ENCODE peak calls at places on chromosomes 11 and 22, in seven cellular contexts. W, E, B, T, Y, H and D are unnamed samples. For H3K27me3, the result is how much of the 10 kb centered on the place peaks cover.

GRCh38 chr11:121741954-121742361 is 289.2 kb upstream of the SORL1-AS1 start:
- DNase-seq in W (peak), E (no peak), B (no peak), T (no peak), Y (peak), H (no peak), D (no peak)

GRCh38 chr22:18085188-18085587 is 7.4 kb downstream of the PEX26 start:
- DNase-seq in W (no peak), E (no peak), B (no peak), T (no peak), Y (no peak), H (no peak), D (no peak)

GRCh38 chr22:19782533-19782932 is 22.0 kb downstream of the TBX1 start:
- DNase-seq in W (no peak), E (no peak), B (no peak), T (no peak), Y (no peak), H (no peak), D (no peak)

GRCh38 chr22:23478175-23478574 is 101.9 kb downstream of the IGLL1 start:
- DNase-seq in W (peak), E (no peak), B (no peak), T (no peak), Y (no peak), H (no peak), D (no peak)

GRCh38 chr11:134181707-134182106 is 42.1 kb downstream of the NCAPD3 start:
- DNase-seq in W (no peak), E (no peak), B (no peak), T (no peak), Y (no peak), H (no peak), D (peak)

GRCh38 chr11:127052420-127052819 is 51.9 kb upstream of the KIRREL3 start:
- DNase-seq in W (no peak), E (no peak), B (no peak), T (no peak), Y (no peak), H (peak), D (no peak)

GRCh38 chr11:124586247-124586860 is 16.6 kb downstream of the OR8A1 start:
- DNase-seq in W (peak), E (peak), B (peak), T (peak), Y (no peak), H (no peak), D (no peak)

GRCh38 chr11:121566279-121567168 is 113.8 kb upstream of the SORL1-AS1 start:
- DNase-seq in W (no peak), E (no peak), B (no peak), T (no peak), Y (no peak), H (no peak), D (no peak)

GRCh38 chr11:2312232-2313042 is 10.6 kb downstream of the TSPAN32 start:
- DNase-seq in W (no peak), E (no peak), B (no peak), T (no peak), Y (peak), H (no peak), D (peak)

GRCh38 chr11:46969379-46969778 is 32.8 kb downstream of the CSTPP1 start:
- DNase-seq in W (no peak), E (no peak), B (no peak), T (no peak), Y (no peak), H (no peak), D (no peak)

GRCh38 chr11:124717786-124718634 is 21.7 kb upstream of the NRGN start:
- DNase-seq in W (peak), E (peak), B (peak), T (no peak), Y (peak), H (no peak), D (no peak)

GRCh38 chr22:36930041-36930935 is 16.9 kb downstream of the CSF2RB start:
- DNase-seq in W (no peak), E (no peak), B (no peak), T (no peak), Y (no peak), H (no peak), D (no peak)

GRCh38 chr22:36931446-36931845 is 18.0 kb downstream of the CSF2RB start:
- DNase-seq in W (no peak), E (no peak), B (no peak), T (no peak), Y (no peak), H (no peak), D (no peak)

GRCh38 chr22:36928181-36928580 is 14.8 kb downstream of the CSF2RB start:
- DNase-seq in W (no peak), E (no peak), B (no peak), T (no peak), Y (no peak), H (no peak), D (no peak)

GRCh38 chr22:36928826-36929535 is 15.6 kb downstream of the CSF2RB start:
- DNase-seq in W (no peak), E (no peak), B (no peak), T (no peak), Y (no peak), H (no peak), D (no peak)

DNA sequence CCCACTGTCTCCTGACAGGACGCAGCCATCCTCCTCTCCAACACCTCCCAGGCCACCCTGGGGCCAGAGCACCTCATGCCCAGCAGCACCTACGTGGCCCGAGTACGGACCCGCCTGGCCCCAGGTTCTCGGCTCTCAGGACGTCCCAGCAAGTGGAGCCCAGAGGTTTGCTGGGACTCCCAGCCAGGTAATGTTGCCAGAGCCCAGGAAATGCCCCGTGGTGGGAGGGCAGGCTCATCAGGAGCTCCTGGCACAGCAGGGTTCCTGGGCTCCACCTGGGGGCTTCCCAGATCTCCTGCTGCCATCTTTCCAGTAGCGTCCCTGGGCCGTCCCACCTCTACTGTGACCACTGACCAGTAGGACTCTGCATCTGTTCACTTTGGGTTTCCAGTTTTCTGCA is 16.2 kb downstream of the CSF2RB start:
- DNase-seq in W (no peak), E (no peak), B (no peak), T (no peak), Y (no peak), H (no peak), D (no peak)
- H3K27me3 ChIP-seq in W (under half), E (under half), B (under half), T (under half), Y (under half), H (under half), D (under half)

GRCh38 chr11:37506516-37506915 is 908.5 kb upstream of the RAG2 start:
- DNase-seq in W (no peak), E (no peak), B (no peak), T (no peak), Y (no peak), H (no peak), D (no peak)
- H3K4me3 ChIP-seq in W (no peak), E (no peak), B (no peak), T (no peak), Y (no peak), H (no peak), D (no peak)

GRCh38 chr11:16853266-16853665 is 114.8 kb downstream of the C11orf58 start:
- DNase-seq in W (no peak), E (no peak), B (no peak), T (no peak), Y (no peak), H (no peak), D (no peak)
- H3K27me3 ChIP-seq in W (under half), E (under half), B (under half), T (under half), Y (under half), H (under half), D (under half)

DNA sequence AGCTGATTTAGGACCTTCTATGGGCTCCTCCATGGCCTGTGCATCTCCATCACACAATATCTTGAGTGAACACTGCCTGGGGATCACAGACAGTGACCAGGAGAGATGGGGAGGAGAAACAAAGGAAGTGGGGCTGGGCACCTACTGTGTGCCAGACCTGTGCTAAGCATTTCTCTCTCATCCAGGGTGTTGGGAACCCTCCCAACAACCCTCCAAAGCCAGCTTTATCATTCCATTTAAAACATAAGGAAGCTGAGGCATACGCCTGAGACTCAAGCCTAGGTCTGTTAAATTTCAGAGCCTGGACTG is 130.2 kb downstream of the MN1 start:
- DNase-seq in W (no peak), E (no peak), B (no peak), T (no peak), Y (no peak), H (no peak), D (no peak)
- H3K4me3 ChIP-seq in W (no peak), E (no peak), B (no peak), T (peak), Y (no peak), H (no peak), D (no peak)

GRCh38 chr11:86288776-86289507 is 13.1 kb upstream of the HIKESHI start:
- DNase-seq in W (peak), E (no peak), B (no peak), T (no peak), Y (no peak), H (no peak), D (no peak)
- H3K27me3 ChIP-seq in W (under half), E (under half), B (under half), T (under half), Y (under half), H (under half), D (under half)

GRCh38 chr11:114060402-114061052 is 1.0 kb downstream of the ZBTB16 start:
- DNase-seq in W (no peak), E (peak), B (peak), T (no peak), Y (no peak), H (no peak), D (no peak)
- H3K4me3 ChIP-seq in W (no peak), E (peak), B (peak), T (peak), Y (peak), H (peak), D (peak)

GRCh38 chr11:68976563-68976962 is 4.2 kb downstream of the MRGPRD start:
- DNase-seq in W (no peak), E (no peak), B (no peak), T (no peak), Y (peak), H (no peak), D (no peak)

GRCh38 chr11:68977781-68978625 is 2.8 kb downstream of the MRGPRD start:
- DNase-seq in W (no peak), E (no peak), B (peak), T (no peak), Y (peak), H (no peak), D (no peak)

GRCh38 chr11:68976095-68976494 is 4.7 kb downstream of the MRGPRD start:
- DNase-seq in W (no peak), E (no peak), B (no peak), T (no peak), Y (no peak), H (no peak), D (no peak)

GRCh38 chr11:68973219-68973618 is 7.6 kb downstream of the MRGPRD start:
- DNase-seq in W (no peak), E (no peak), B (no peak), T (no peak), Y (peak), H (no peak), D (no peak)

DNA sequence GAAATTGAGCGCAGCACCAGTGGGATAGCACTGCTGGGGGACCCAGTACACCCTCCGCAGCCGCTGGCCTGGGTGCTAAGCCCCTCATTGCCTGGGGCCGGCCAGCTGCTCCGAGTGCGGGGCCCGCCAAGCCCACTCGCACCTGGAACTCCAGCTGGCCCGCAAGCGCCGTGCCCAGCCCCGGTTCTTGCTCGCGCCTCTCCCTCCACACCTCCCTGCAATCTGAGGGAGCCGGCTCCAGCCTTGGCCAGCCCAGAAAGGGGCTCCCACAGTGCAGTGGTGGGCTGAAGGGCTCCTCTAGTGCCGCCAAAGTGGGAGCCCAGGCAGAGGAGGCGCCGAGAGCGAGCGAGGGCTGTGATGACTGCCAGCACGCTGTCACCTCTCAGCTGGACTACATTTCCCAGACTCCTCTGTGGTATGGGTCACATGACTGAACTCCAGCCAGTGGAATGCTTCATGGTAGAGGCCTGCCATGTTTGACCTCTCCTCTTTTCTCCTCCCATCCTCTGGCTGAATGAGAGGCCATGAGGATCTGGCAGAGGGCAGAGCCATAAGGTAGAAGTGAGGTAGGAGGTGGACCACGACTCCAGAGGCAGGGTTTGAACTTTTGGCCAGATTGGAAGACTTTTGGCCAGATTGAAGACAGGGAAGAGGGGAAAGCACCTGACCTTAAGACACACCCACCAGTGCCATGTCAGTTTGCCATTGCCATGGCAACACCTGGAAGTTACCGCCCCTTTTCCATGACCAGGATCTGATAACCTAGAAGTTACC is 6.2 kb downstream of the MRGPRD start:
- DNase-seq in W (peak), E (peak), B (peak), T (no peak), Y (peak), H (no peak), D (no peak)
- H3K27me3 ChIP-seq in W (under half), E (under half), B (under half), T (under half), Y (under half), H (under half), D (under half)

DNA sequence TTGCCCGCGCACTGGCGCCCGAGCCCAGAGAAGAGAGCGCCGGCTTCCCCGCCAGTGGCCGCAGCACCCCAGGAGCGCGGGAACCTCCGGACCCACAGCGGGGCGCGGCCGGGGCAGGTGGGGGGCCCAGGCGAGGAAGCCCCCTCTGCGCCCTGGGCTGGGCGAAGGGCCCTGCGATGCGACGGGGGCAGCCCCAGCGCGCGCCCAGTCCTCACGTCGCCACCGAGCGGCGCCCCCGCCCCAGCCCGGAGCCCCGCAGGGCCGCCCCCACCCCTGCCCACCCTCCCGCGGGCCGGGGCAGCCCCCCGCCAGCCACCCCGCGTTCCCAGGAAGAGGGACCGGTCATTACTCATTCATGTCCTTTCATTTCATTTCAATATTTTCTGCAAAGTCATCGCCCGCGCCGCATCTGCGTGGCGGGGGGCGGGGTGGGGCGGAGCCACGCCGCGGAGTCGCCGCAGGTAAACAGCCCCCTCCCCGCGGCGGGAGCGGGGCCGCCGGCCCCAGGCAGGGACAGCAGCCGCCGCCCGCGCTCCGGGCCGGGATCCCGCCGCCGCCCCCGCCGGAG is 673 bp upstream of the PANX2 start:
- DNase-seq in W (no peak), E (no peak), B (peak), T (no peak), Y (no peak), H (no peak), D (no peak)
- H3K4me3 ChIP-seq in W (peak), E (no peak), B (peak), T (peak), Y (peak), H (peak), D (peak)

DNA sequence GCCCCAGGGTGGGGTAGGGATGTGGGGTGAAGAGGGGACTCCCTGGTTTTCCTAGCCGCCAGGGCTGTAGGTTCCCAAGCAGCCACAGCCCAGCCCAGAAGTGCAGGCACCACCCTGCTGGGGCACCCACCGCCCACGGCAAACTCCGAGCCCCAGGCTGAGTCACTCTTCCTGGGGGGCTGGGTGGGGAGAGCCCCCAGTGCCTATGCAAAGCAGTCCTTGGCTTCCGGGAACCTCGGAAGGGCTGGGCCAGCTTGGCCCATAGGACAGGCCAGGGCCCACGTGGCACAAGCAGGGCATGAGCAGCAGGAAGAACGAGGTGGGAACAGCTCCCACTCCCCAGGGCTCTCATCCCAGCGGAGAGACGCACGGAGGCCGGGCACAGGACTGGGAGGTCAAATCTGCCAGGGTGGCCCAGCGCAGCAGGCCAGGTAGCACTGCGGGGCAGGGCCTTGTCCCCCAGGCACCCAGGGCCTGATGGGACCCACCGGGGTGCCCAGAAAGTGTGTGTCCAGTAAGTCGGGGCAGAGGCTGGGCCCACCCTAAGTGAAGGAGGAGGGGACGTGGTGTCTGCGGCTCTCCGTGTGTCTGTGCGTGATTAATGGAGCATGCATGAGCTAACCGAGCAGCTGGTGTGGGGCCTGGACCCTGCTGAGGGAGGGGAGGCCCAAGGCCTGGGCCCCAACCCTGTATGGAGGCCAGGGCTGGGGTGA is 4.6 kb upstream of the IL17REL start:
- DNase-seq in W (no peak), E (no peak), B (no peak), T (no peak), Y (peak), H (no peak), D (no peak)
- H3K27me3 ChIP-seq in W (under half), E (under half), B (under half), T (under half), Y (under half), H (half or more), D (under half)